ENCODE peak calls at places on chromosome 17, in four cellular contexts. T is MM.1S, P is PC-9, W is GM23338. L is an unnamed sample.
A peak's percentile ranks its signal among the peaks of the same experiment; 100 is the strongest.

GRCh38 chr17:12395733-12396354 is 269.8 kb upstream of the MYOCD start:
- DNase-seq in W (peak; percentile 78), T (no peak), P (no peak), L (peak; percentile 47)

GRCh38 chr17:60455378-60455777 is 33.1 kb downstream of the CHCT1 start:
- DNase-seq in P (no peak), T (no peak), W (no peak), L (no peak)

GRCh38 chr17:35907691-35908090 is 22.9 kb downstream of the RDM1 start:
- DNase-seq in T (no peak), P (no peak), W (no peak), L (no peak)

GRCh38 chr17:65121916-65122821 is 15.0 kb upstream of the RGS9 start:
- DNase-seq in T (peak; percentile 56), W (no peak), P (no peak), L (no peak)

GRCh38 chr17:72008236-72008874 is 112.5 kb upstream of the SOX9 start:
- DNase-seq in P (no peak), W (no peak), T (no peak), L (no peak)

GRCh38 chr17:47696717-47697642 is 3.0 kb downstream of the TBKBP1 start:
- DNase-seq in W (no peak), T (no peak), P (no peak), L (no peak)

GRCh38 chr17:52120465-52120864 is 38.0 kb downstream of the CA10 start:
- DNase-seq in P (no peak), W (no peak), T (no peak), L (no peak)

GRCh38 chr17:4220655-4221054 is 43.1 kb downstream of the ANKFY1 start:
- DNase-seq in T (no peak), W (no peak), P (no peak), L (peak; percentile 69)

GRCh38 chr17:806346-807145 is 24.4 kb downstream of the MRM3 start:
- DNase-seq in P (no peak), T (no peak), W (no peak), L (no peak)
- H3K9me2 ChIP-seq in P (no peaks in the 10 kb centered on the region), T (no peaks in the 10 kb centered on the region), W (no peaks in the 10 kb centered on the region), L (no peaks in the 10 kb centered on the region)

GRCh38 chr17:81388091-81388611 is 7.1 kb upstream of the BAHCC1 start:
- DNase-seq in P (no peak), W (no peak), T (no peak), L (no peak)
- H3K27me3 ChIP-seq in P (no peaks in the 10 kb centered on the region), W (peaks cover 95% of the 10 kb centered on the region), T (peaks cover 93% of the 10 kb centered on the region), L (no peaks in the 10 kb centered on the region)

GRCh38 chr17:28381141-28381825 is 9.8 kb downstream of the SARM1 start:
- DNase-seq in W (peak; percentile 94), P (no peak), T (no peak), L (peak; percentile 56)

GRCh38 chr17:28379814-28380571 is 8.5 kb downstream of the SARM1 start:
- DNase-seq in P (peak; percentile 80), T (no peak), W (no peak), L (peak; percentile 24)

GRCh38 chr17:28384281-28385036 is 13.0 kb downstream of the SARM1 start:
- DNase-seq in W (peak; percentile 66), T (peak; percentile 35), P (peak; percentile 62), L (peak; percentile 72)

GRCh38 chr17:28385037-28385797 is 13.7 kb downstream of the SARM1 start:
- DNase-seq in P (peak; percentile 66), W (peak; percentile 48), T (no peak), L (peak; percentile 26)

GRCh38 chr17:28380572-28380907 is 9.0 kb downstream of the SARM1 start:
- DNase-seq in W (no peak), T (no peak), P (no peak), L (no peak)
- H3K4me2 ChIP-seq in W (peak overlapping the region; percentile 78), T (no peak overlapping the region), P (peak overlapping the region; percentile 66), L (peak overlapping the region; percentile 70)

GRCh38 chr17:37485938-37486570 is 3.6 kb upstream of the DUSP14 start:
- DNase-seq in W (no peak), T (no peak), P (no peak), L (no peak)
- H3K9me2 ChIP-seq in W (no peaks in the 10 kb centered on the region), T (no peaks in the 10 kb centered on the region), P (no peaks in the 10 kb centered on the region), L (no peaks in the 10 kb centered on the region)

GRCh38 chr17:31754239-31754945 is 104.7 kb downstream of the COPRS start:
- DNase-seq in W (no peak), T (no peak), P (no peak), L (peak; percentile 28)
- H3K27me3 ChIP-seq in W (no peaks in the 10 kb centered on the region), T (no peaks in the 10 kb centered on the region), P (no peaks in the 10 kb centered on the region), L (no peaks in the 10 kb centered on the region)

GRCh38 chr17:17019891-17020456 is 22.3 kb upstream of the MPRIP start:
- DNase-seq in W (no peak), T (no peak), P (peak; percentile 95), L (no peak)
- H3K4me2 ChIP-seq in W (no peak overlapping the region), T (no peak overlapping the region), P (peak overlapping the region; percentile 75), L (no peak overlapping the region)

GRCh38 chr17:39155654-39156053 is 4.2 kb upstream of the PLXDC1 start:
- DNase-seq in P (no peak), T (no peak), W (no peak), L (no peak)

GRCh38 chr17:39151680-39152058 is 232 bp upstream of the PLXDC1 start:
- DNase-seq in W (no peak), P (no peak), T (no peak), L (no peak)

GRCh38 chr17:39152134-39152884 is 872 bp upstream of the PLXDC1 start:
- DNase-seq in T (no peak), W (no peak), P (no peak), L (peak; percentile 54)

GRCh38 chr17:39150795-39151679 is at the start of gene PLXDC1:
- DNase-seq in W (no peak), T (no peak), P (no peak), L (peak; percentile 47)

GRCh38 chr17:39153541-39154111 is 2.2 kb upstream of the PLXDC1 start:
- DNase-seq in T (peak; percentile 85), P (peak; percentile 85), W (peak; percentile 78), L (peak; percentile 94)
- H3K9me2 ChIP-seq in T (no peaks in the 10 kb centered on the region), P (no peaks in the 10 kb centered on the region), W (no peaks in the 10 kb centered on the region), L (no peaks in the 10 kb centered on the region)

DNA sequence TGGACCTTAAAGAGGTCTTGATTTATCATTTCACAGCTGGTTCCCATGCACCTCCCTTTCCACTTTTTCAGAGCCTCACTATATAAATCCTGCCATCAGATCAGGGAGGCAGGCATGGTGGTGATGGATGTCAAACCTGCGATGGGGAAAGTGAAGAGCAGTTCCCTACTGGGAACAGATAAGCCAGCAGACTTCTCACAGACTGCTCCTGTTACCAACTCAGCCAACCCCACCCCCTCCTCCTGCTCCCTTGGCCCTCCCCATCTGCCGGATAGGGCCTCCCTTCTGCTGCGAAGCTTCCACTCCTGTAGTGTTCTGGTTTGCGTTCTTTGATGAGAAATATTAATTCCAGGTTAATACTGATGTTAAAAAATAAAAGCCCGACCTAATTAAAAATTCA is 232.1 kb downstream of the STX8 start:
- DNase-seq in P (no peak), T (no peak), W (peak; percentile 59), L (peak; percentile 47)
- H3K27me3 ChIP-seq in P (no peaks in the 10 kb centered on the region), T (no peaks in the 10 kb centered on the region), W (no peaks in the 10 kb centered on the region), L (no peaks in the 10 kb centered on the region)

L was measured in hepatocyte.